ENCODE peak calls at places on chromosome 21, in six cellular contexts. C is fibroblast of lung, I is GM12878, Y is fibroblast of mammary gland, S is transverse colon, H is heart right ventricle. L is an unnamed sample.

GRCh38 chr21:27734146-27734545 is 767.3 kb upstream of the ADAMTS5 start:
- DNase-seq in C (peak), I (no peak), Y (peak), S (no peak), H (no peak), L (peak)

GRCh38 chr21:17537299-17537698 is 24.5 kb downstream of the CXADR start:
- DNase-seq in C (no peak), I (no peak), Y (no peak), S (no peak), H (no peak), L (no peak)

GRCh38 chr21:25457411-25457810 is 149.9 kb downstream of the MRPL39 start:
- DNase-seq in C (peak), I (peak), Y (peak), S (no peak), H (no peak), L (no peak)

GRCh38 chr21:36917487-36918158 is 48.8 kb downstream of the HLCS start:
- DNase-seq in C (peak), I (no peak), Y (peak), S (no peak), H (no peak), L (no peak)

GRCh38 chr21:19507682-19508260 is 1104.2 kb upstream of the TMPRSS15 start:
- DNase-seq in C (no peak), I (no peak), Y (peak), S (no peak), H (no peak), L (no peak)

GRCh38 chr21:42560517-42561179 is 47.0 kb downstream of the SLC37A1 start:
- DNase-seq in C (no peak), I (no peak), Y (no peak), S (peak), H (no peak), L (no peak)

GRCh38 chr21:35943752-35944151 is 116.6 kb downstream of the SETD4 start:
- DNase-seq in C (no peak), I (no peak), Y (no peak), S (no peak), H (no peak), L (no peak)

GRCh38 chr21:18954415-18954972 is 550.9 kb upstream of the TMPRSS15 start:
- DNase-seq in C (no peak), I (no peak), Y (no peak), S (no peak), H (no peak), L (no peak)

GRCh38 chr21:28181730-28182129 is 810.9 kb downstream of the LTN1 start:
- DNase-seq in C (no peak), I (no peak), Y (no peak), S (no peak), H (no peak), L (no peak)

GRCh38 chr21:42568377-42568776 is 54.7 kb downstream of the SLC37A1 start:
- DNase-seq in C (no peak), I (no peak), Y (no peak), S (peak), H (no peak), L (no peak)

GRCh38 chr21:29033301-29033700 is 8.8 kb downstream of the USP16 start:
- DNase-seq in C (no peak), I (no peak), Y (no peak), S (no peak), H (no peak), L (no peak)

GRCh38 chr21:14114251-14114650 is 96.5 kb downstream of the LIPI start:
- DNase-seq in C (no peak), I (no peak), Y (no peak), S (no peak), H (no peak), L (no peak)

GRCh38 chr21:26982767-26983166 is 15.9 kb upstream of the ADAMTS5 start:
- DNase-seq in C (peak), I (no peak), Y (peak), S (no peak), H (no peak), L (peak)

GRCh38 chr21:19781881-19782652 is 1216.1 kb upstream of the NCAM2 start:
- DNase-seq in C (no peak), I (no peak), Y (peak), S (no peak), H (no peak), L (no peak)

GRCh38 chr21:25960423-25960822 is 210.1 kb downstream of the APP start:
- DNase-seq in C (no peak), I (no peak), Y (no peak), S (no peak), H (no peak), L (no peak)

GRCh38 chr21:23890652-23891051 is 1716.6 kb downstream of the MRPL39 start:
- DNase-seq in C (peak), I (no peak), Y (no peak), S (no peak), H (no peak), L (no peak)

GRCh38 chr21:36718951-36719501 is 20.1 kb downstream of the SIM2 start:
- DNase-seq in C (no peak), I (no peak), Y (no peak), S (peak), H (no peak), L (no peak)

GRCh38 chr21:36470294-36470693 is 9.6 kb downstream of the CLDN14 start:
- DNase-seq in C (peak), I (no peak), Y (no peak), S (no peak), H (no peak), L (no peak)

GRCh38 chr21:26437326-26438009 is 135.6 kb downstream of the CYYR1 start:
- DNase-seq in C (peak), I (no peak), Y (peak), S (no peak), H (no peak), L (peak)

GRCh38 chr21:27192286-27192685 is 225.4 kb upstream of the ADAMTS5 start:
- DNase-seq in C (peak), I (no peak), Y (peak), S (no peak), H (no peak), L (no peak)

GRCh38 chr21:28781602-28782274 is 210.9 kb downstream of the LTN1 start:
- DNase-seq in C (no peak), I (no peak), Y (peak), S (no peak), H (no peak), L (no peak)

GRCh38 chr21:28714795-28715464 is 277.7 kb downstream of the LTN1 start:
- DNase-seq in C (peak), I (no peak), Y (peak), S (no peak), H (no peak), L (peak)

GRCh38 chr21:18369115-18369514 is 34.5 kb downstream of the TMPRSS15 start:
- DNase-seq in C (peak), I (no peak), Y (peak), S (no peak), H (no peak), L (peak)

GRCh38 chr21:26169061-26169610 is 1.4 kb downstream of the APP start:
- DNase-seq in C (peak), I (peak), Y (peak), S (peak), H (no peak), L (no peak)

GRCh38 chr21:37227071-37228002 is 39.8 kb downstream of the VPS26C start:
- DNase-seq in C (no peak), I (no peak), Y (no peak), S (no peak), H (no peak), L (no peak)

DNA sequence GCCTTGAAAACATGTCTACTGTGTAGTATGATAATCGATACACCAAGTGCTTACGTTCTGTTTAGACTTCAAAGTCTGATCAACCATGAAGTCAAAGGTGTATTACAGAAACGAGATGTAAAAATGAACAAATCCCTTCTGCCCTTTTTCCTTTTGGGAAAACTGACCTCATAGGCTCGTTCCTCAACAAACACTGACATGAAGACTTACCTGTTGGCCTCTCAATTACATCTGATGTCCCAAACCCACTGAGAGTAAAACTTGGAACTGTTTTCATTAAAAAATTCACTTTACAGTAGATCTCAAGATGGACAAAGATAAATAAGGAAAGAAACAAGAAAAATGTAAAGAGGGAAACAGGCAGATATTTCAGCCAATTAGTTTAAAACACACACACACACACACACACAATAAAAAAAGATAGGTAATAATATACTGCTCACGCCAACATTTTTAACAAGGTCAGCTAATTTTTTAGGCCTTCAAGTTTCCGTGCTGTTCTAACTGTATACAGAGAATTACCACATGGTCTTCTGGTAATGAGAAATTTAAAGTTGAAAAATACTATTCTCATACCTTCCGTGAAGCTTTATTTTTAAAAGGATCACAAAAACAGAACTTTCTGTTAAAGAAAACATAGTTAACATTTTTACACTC is 2.1 kb downstream of the HMGN1 start:
- DNase-seq in C (no peak), I (no peak), Y (no peak), S (no peak), H (no peak), L (no peak)
- H3K4me3 ChIP-seq in C (peak), I (peak), Y (no peak), S (no peak), H (no peak), L (peak)

GRCh38 chr21:34201441-34201838 is 128.1 kb downstream of the MRPS6 start:
- DNase-seq in C (no peak), I (no peak), Y (no peak), S (no peak), H (no peak), L (no peak)
- H3K4me3 ChIP-seq in C (peak), I (no peak), Y (peak), S (no peak), H (peak), L (peak)

DNA sequence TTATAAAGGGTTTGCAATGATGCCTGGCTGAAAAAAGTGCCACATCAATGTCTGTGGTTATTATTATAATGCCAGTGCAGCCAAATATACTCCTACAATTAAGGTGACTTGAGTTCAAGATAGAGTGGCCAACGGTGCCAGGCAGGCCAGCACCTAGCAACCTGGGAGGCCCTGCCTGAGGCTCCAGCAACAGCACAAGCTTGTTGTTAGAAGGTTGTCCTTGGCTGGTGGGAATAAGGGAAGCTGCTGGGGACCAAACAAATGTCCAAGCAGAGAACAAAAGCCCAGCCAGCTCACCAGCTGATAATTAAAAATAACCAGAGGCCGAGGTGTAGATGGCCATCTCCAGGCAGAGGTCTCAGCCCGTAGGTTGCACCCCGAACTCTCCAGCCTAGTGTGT is 2.0 kb downstream of the TMPRSS2 start:
- DNase-seq in C (no peak), I (no peak), Y (no peak), S (no peak), H (no peak), L (no peak)
- H3K4me3 ChIP-seq in C (no peak), I (no peak), Y (no peak), S (peak), H (no peak), L (no peak)

GRCh38 chr21:31580866-31581276 is 78.6 kb upstream of the SOD1 start:
- DNase-seq in C (peak), I (peak), Y (peak), S (peak), H (peak), L (peak)

GRCh38 chr21:31589820-31590219 is 69.7 kb upstream of the SOD1 start:
- DNase-seq in C (no peak), I (no peak), Y (no peak), S (no peak), H (no peak), L (no peak)

GRCh38 chr21:31586118-31586517 is 73.4 kb upstream of the SOD1 start:
- DNase-seq in C (no peak), I (no peak), Y (no peak), S (no peak), H (no peak), L (no peak)
- H3K4me3 ChIP-seq in C (no peak), I (no peak), Y (no peak), S (no peak), H (no peak), L (no peak)

GRCh38 chr21:31444061-31444460 is 100.0 kb upstream of the TIAM1 start:
- DNase-seq in C (no peak), I (no peak), Y (peak), S (no peak), H (no peak), L (peak)

GRCh38 chr21:31447477-31447876 is 103.4 kb upstream of the TIAM1 start:
- DNase-seq in C (peak), I (no peak), Y (peak), S (no peak), H (no peak), L (peak)

GRCh38 chr21:31442339-31442738 is 98.3 kb upstream of the TIAM1 start:
- DNase-seq in C (no peak), I (no peak), Y (no peak), S (no peak), H (no peak), L (no peak)

GRCh38 chr21:31449912-31450535 is 106.0 kb upstream of the TIAM1 start:
- DNase-seq in C (no peak), I (no peak), Y (no peak), S (no peak), H (no peak), L (no peak)

GRCh38 chr21:31446206-31446900 is 102.3 kb upstream of the TIAM1 start:
- DNase-seq in C (no peak), I (no peak), Y (no peak), S (no peak), H (no peak), L (no peak)
- H3K4me3 ChIP-seq in C (no peak), I (no peak), Y (no peak), S (no peak), H (no peak), L (no peak)

GRCh38 chr21:45481977-45482898 is 60.0 kb downstream of the SLC19A1 start:
- DNase-seq in C (no peak), I (no peak), Y (no peak), S (no peak), H (peak), L (no peak)
- H3K4me3 ChIP-seq in C (no peak), I (no peak), Y (no peak), S (no peak), H (no peak), L (no peak)